ENCODE peak calls at places on chromosome 10, in five cellular contexts. B, S, I, A and D are unnamed samples.

GRCh38 chr10:70272925-70273316 is 10.9 kb downstream of the NPFFR1 start:
- DNase-seq in B (no peak), S (peak; percentile 74), I (no peak), A (no peak), D (no peak)

GRCh38 chr10:116627386-116627933 is 6.7 kb downstream of the PNLIPRP2 start:
- DNase-seq in B (peak; percentile 7), S (no peak), I (peak; percentile 22), A (peak; percentile 67), D (peak; percentile 29)

GRCh38 chr10:62467509-62467908 is 93.3 kb downstream of the ZNF365 start:
- DNase-seq in B (no peak), S (no peak), I (no peak), A (no peak), D (no peak)

GRCh38 chr10:26960308-26960707 is 99.5 kb upstream of the ABI1 start:
- DNase-seq in B (no peak), S (no peak), I (no peak), A (no peak), D (no peak)

GRCh38 chr10:131091682-131092081 is 219.8 kb downstream of the TCERG1L start:
- DNase-seq in B (no peak), S (no peak), I (no peak), A (no peak), D (no peak)

GRCh38 chr10:98528785-98529183 is 82.0 kb upstream of the HPS1 start:
- DNase-seq in B (no peak), S (no peak), I (no peak), A (no peak), D (no peak)

GRCh38 chr10:43362191-43362839 is 9.1 kb upstream of the FXYD4 start:
- DNase-seq in B (no peak), S (peak; percentile 75), I (no peak), A (peak; percentile 92), D (peak; percentile 96)

GRCh38 chr10:18886102-18886501 is 162.5 kb upstream of the MALRD1 start:
- DNase-seq in B (no peak), S (no peak), I (no peak), A (no peak), D (no peak)

GRCh38 chr10:94281654-94282053 is 81.1 kb downstream of the NOC3L start:
- DNase-seq in B (no peak), S (no peak), I (no peak), A (no peak), D (no peak)

GRCh38 chr10:77293785-77294184 is 343.8 kb downstream of the KCNMA1 start:
- DNase-seq in B (no peak), S (no peak), I (no peak), A (no peak), D (no peak)

GRCh38 chr10:132785433-132786278 is at the start of gene NKX6-2:
- DNase-seq in B (no peak), S (no peak), I (no peak), A (no peak), D (no peak)

GRCh38 chr10:59709472-59710125 is at the start of gene SLC16A9:
- DNase-seq in B (peak; percentile 12), S (peak; percentile 8), I (peak; percentile 66), A (peak; percentile 83), D (peak; percentile 27)

GRCh38 chr10:93435621-93436385 is 46.3 kb downstream of the MYOF start:
- DNase-seq in B (peak; percentile 35), S (no peak), I (no peak), A (no peak), D (no peak)

GRCh38 chr10:101397140-101397539 is 43.2 kb downstream of the BTRC start:
- DNase-seq in B (peak; percentile 27), S (no peak), I (peak; percentile 14), A (no peak), D (peak; percentile 6)

GRCh38 chr10:76242956-76243355 is 811.5 kb downstream of the LRMDA start:
- DNase-seq in B (no peak), S (no peak), I (no peak), A (no peak), D (no peak)

GRCh38 chr10:97907211-97907610 is 57.6 kb downstream of the GOLGA7B start:
- DNase-seq in B (no peak), S (no peak), I (no peak), A (no peak), D (no peak)

GRCh38 chr10:46175311-46175710 is 111.5 kb upstream of the ANTXRL start:
- DNase-seq in B (no peak), S (no peak), I (no peak), A (no peak), D (no peak)

GRCh38 chr10:46170789-46171188 is 116.0 kb upstream of the ANTXRL start:
- DNase-seq in B (no peak), S (no peak), I (no peak), A (no peak), D (no peak)

GRCh38 chr10:46171661-46172060 is 115.1 kb upstream of the ANTXRL start:
- DNase-seq in B (no peak), S (no peak), I (no peak), A (no peak), D (no peak)

DNA sequence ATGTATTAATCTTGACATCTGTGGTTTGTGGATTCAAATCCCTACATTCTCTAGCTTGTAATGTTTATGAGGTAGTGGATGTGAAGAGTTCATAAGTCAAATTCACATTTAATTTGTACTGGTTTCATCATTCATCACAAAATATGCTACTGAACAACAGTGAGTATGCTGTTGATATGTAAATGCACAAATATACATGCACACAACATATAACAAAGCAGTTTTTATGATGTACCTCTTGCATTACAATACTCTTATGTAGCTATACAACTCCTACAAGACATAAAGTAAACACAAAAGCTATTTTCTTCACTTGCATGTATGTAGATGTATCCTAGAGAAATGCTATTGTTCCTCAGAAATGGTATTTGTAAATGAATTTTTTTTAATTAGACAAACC is 111.0 kb upstream of the ANTXRL start:
- DNase-seq in B (no peak), S (no peak), I (no peak), A (no peak), D (no peak)
- TF ChIP-seq ATF3 in B (no peak), S (no peak), I (no peak), A (no peak), D (no peak)

GRCh38 chr10:28797904-28798371 is 120.6 kb downstream of the BAMBI start:
- DNase-seq in B (no peak), S (no peak), I (no peak), A (no peak), D (no peak)
- TF ChIP-seq CTCF in B (no peak), S (no peak), I (no peak), A (no peak), D (no peak)

DNA sequence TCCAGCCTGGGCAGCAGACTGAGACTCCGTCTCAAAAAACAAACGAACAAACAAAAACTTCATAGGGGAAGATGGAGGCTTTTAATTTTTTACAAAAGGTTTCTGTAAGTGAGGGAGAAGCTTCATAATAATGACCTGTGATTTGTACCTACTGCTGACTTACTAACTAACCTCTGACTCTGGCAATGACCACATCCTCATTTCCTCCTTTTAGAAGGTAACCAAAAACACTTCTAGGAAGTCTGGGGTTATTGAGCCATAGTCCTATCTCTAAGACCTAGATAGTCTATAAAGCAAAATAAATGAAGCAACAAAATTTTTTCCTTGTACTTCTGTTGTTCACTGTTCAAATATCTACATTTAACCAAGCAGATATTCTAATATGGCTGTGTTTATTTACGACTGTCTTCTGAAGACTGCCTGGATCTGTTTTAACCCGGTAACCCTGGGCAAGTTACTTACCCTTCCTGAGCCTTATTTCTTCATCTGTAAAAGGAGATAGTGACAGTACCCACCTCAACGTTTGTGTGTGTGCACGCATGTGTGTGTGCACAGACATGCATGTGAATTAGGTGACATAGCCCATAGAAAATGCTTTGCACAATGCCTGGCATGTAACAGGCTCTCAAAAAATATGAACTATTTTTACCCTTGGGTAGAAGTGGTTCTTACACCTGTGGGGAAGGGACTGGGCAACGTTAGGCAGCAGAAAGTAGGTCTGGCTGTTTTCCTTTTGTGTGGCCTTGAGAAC is 30.8 kb upstream of the SMNDC1 start:
- DNase-seq in B (no peak), S (no peak), I (no peak), A (no peak), D (no peak)
- H2AFZ ChIP-seq in B (no peak overlapping the region), S (no peak overlapping the region), I (no peak overlapping the region), A (peak overlapping the region; percentile 87), D (no peak overlapping the region)

GRCh38 chr10:61313460-61313859 is 139.7 kb downstream of the TMEM26 start:
- DNase-seq in B (no peak), S (no peak), I (no peak), A (no peak), D (no peak)
- TF ChIP-seq ATF3 in B (no peak), S (no peak), I (no peak), A (no peak), D (no peak)

DNA sequence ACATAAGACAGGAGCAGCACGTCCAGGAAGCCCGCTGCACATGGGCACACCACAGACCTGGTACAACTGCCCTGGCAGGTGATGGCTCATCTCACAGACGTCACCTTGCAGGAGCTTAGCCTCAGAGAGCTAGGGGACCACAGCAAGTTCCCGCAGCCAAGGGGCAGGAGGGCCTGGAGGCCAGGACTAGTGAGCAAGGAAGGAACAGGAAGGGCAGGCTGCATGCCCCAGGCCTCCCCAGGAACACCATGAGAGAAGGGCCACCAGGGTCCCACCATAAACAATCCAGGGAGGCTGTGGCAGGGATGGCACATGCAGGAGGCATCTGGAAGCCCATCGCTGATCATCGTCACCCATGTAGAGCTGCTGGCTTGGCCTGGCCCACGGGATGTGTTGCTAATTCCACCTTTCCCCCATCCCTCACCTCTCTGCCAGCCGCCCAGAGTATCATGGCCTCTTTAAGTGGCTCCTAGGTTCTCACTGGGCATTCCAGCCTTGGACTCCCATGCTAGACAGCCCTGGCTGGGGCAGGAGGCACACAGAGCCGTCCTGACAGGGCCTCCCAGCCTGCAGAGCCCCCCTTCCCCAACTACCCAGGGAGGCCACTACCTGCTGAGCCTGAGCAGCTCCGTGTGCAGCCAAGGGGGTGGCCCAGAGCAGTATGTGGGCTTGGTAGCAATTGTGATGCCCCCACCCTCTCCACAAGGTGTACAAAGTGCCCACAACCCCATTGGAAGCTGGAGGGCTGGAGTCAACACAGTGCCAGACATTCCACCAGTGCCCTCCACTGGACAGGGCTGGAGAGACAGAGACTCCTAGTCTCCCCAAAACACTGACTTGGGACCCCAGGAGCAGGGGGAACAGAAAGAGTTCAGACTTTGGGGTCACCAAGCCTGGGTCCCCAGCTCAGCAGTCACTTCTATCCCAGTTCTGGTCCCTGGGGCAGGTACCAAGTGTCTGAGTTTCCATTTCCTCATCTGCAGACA is 35.5 kb downstream of the GRID1 start:
- DNase-seq in B (no peak), S (no peak), I (no peak), A (no peak), D (no peak)
- TF ChIP-seq CTCF in B (peak; percentile 18), S (peak; percentile 7), I (peak; percentile 6), A (peak; percentile 43), D (peak; percentile 23)

DNA sequence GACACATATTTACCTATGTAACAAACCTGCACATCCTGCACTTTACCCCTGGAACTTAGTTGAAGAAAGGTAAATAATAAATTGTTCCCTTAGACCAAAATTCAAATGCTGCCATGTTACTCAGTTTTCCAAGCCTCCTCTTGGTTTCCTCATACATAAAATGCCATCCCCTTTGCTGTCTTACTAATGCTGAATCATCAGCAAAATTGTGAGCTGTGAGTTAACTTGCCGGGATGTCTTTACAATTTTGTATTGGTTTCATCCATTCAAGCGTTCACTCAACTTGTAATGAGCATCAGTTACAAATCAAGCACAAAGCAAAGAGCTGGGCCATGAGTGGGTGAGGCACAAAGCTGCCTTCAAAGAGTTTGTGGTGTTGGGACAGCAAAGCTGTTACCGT is 395.9 kb upstream of the ZMIZ1 start:
- DNase-seq in B (no peak), S (no peak), I (no peak), A (no peak), D (no peak)
- H2AFZ ChIP-seq in B (no peak overlapping the region), S (no peak overlapping the region), I (no peak overlapping the region), A (no peak overlapping the region), D (no peak overlapping the region)